ENCODE peak calls at places on chromosomes 16 and 17, in six cellular contexts. One of them, this sample, is unnamed. For H3K27me3, the result is how much of the 10 kb centered on the place peaks cover.

GRCh38 chr16:27383511-27384243 is 18.3 kb upstream of the IL21R start:
- DNase-seq in body of pancreas: no peak
- DNase-seq in CD8-positive, alpha-beta T cell: no peak
- DNase-seq in naive thymus-derived CD4-positive, alpha-beta T cell: no peak
- DNase-seq in fibroblast of lung: no peak
- DNase-seq in gastrocnemius medialis: peak
- DNase-seq in this sample: peak

GRCh38 chr17:79829457-79829856 is 9.8 kb downstream of the CBX4 start:
- DNase-seq in body of pancreas: no peak
- DNase-seq in CD8-positive, alpha-beta T cell: no peak
- DNase-seq in naive thymus-derived CD4-positive, alpha-beta T cell: no peak
- DNase-seq in fibroblast of lung: no peak
- DNase-seq in gastrocnemius medialis: no peak
- DNase-seq in this sample: no peak

GRCh38 chr17:82937411-82938371 is 97.9 kb upstream of the ZNF750 start:
- DNase-seq in body of pancreas: no peak
- DNase-seq in CD8-positive, alpha-beta T cell: no peak
- DNase-seq in naive thymus-derived CD4-positive, alpha-beta T cell: no peak
- DNase-seq in fibroblast of lung: no peak
- DNase-seq in gastrocnemius medialis: no peak
- DNase-seq in this sample: no peak

GRCh38 chr17:65438708-65439294 is 122.6 kb downstream of the AXIN2 start:
- DNase-seq in body of pancreas: no peak
- DNase-seq in CD8-positive, alpha-beta T cell: no peak
- DNase-seq in naive thymus-derived CD4-positive, alpha-beta T cell: no peak
- DNase-seq in fibroblast of lung: peak
- DNase-seq in gastrocnemius medialis: no peak
- DNase-seq in this sample: no peak

GRCh38 chr16:89409161-89409711 is 81.1 kb downstream of the ANKRD11 start:
- DNase-seq in body of pancreas: no peak
- DNase-seq in CD8-positive, alpha-beta T cell: peak
- DNase-seq in naive thymus-derived CD4-positive, alpha-beta T cell: peak
- DNase-seq in fibroblast of lung: peak
- DNase-seq in gastrocnemius medialis: no peak
- DNase-seq in this sample: no peak

GRCh38 chr17:77719806-77720205 is 238.7 kb upstream of the TNRC6C start:
- DNase-seq in body of pancreas: no peak
- DNase-seq in CD8-positive, alpha-beta T cell: no peak
- DNase-seq in naive thymus-derived CD4-positive, alpha-beta T cell: no peak
- DNase-seq in fibroblast of lung: no peak
- DNase-seq in gastrocnemius medialis: no peak
- DNase-seq in this sample: no peak

GRCh38 chr17:18025596-18026407 is 13.2 kb downstream of the ATPAF2 start:
- DNase-seq in body of pancreas: no peak
- DNase-seq in CD8-positive, alpha-beta T cell: no peak
- DNase-seq in naive thymus-derived CD4-positive, alpha-beta T cell: no peak
- DNase-seq in fibroblast of lung: peak
- DNase-seq in gastrocnemius medialis: no peak
- DNase-seq in this sample: peak

GRCh38 chr16:77579283-77579985 is 142.9 kb upstream of the NUDT7 start:
- DNase-seq in body of pancreas: no peak
- DNase-seq in CD8-positive, alpha-beta T cell: no peak
- DNase-seq in naive thymus-derived CD4-positive, alpha-beta T cell: no peak
- DNase-seq in fibroblast of lung: no peak
- DNase-seq in gastrocnemius medialis: no peak
- DNase-seq in this sample: no peak

GRCh38 chr16:83942815-83943515 is 10.1 kb upstream of the OSGIN1 start:
- DNase-seq in body of pancreas: no peak
- DNase-seq in CD8-positive, alpha-beta T cell: no peak
- DNase-seq in naive thymus-derived CD4-positive, alpha-beta T cell: no peak
- DNase-seq in fibroblast of lung: no peak
- DNase-seq in gastrocnemius medialis: no peak
- DNase-seq in this sample: no peak

GRCh38 chr16:2742323-2743006 is 10.0 kb upstream of the SRRM2 start:
- DNase-seq in body of pancreas: no peak
- DNase-seq in CD8-positive, alpha-beta T cell: no peak
- DNase-seq in naive thymus-derived CD4-positive, alpha-beta T cell: no peak
- DNase-seq in fibroblast of lung: no peak
- DNase-seq in gastrocnemius medialis: no peak
- DNase-seq in this sample: no peak

GRCh38 chr17:28991779-28992178 is 14.1 kb downstream of the SEZ6 start:
- DNase-seq in body of pancreas: no peak
- DNase-seq in CD8-positive, alpha-beta T cell: no peak
- DNase-seq in naive thymus-derived CD4-positive, alpha-beta T cell: no peak
- DNase-seq in fibroblast of lung: no peak
- DNase-seq in gastrocnemius medialis: no peak
- DNase-seq in this sample: no peak
- H3K27ac ChIP-seq in body of pancreas: no peak
- H3K27ac ChIP-seq in CD8-positive, alpha-beta T cell: no peak
- H3K27ac ChIP-seq in naive thymus-derived CD4-positive, alpha-beta T cell: no peak
- H3K27ac ChIP-seq in fibroblast of lung: no peak
- H3K27ac ChIP-seq in gastrocnemius medialis: no peak
- H3K27ac ChIP-seq in this sample: no peak

DNA sequence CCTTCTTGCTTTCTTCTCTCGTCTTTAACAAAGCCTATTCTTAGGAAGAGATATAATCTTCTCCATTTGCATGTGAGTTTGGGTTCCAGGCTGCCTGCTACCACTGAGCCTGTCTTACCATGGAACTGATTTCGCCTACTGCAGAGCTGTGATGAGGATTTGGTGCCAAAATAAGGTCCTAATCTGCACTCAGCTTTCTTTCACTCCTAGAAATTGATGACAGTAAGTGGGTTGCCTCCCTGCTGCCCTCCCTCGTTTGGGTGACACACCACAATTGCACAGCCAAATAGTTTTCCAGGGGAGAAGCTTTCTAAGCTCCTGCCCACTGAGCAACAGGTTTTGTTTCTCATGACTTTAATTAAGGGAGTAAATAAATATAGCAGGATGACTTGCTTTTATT is 25.1 kb upstream of the ASIC2 start:
- DNase-seq in body of pancreas: no peak
- DNase-seq in CD8-positive, alpha-beta T cell: no peak
- DNase-seq in naive thymus-derived CD4-positive, alpha-beta T cell: no peak
- DNase-seq in fibroblast of lung: no peak
- DNase-seq in gastrocnemius medialis: no peak
- DNase-seq in this sample: no peak
- H3K27me3 ChIP-seq in body of pancreas: under half
- H3K27me3 ChIP-seq in CD8-positive, alpha-beta T cell: under half
- H3K27me3 ChIP-seq in naive thymus-derived CD4-positive, alpha-beta T cell: under half
- H3K27me3 ChIP-seq in fibroblast of lung: under half
- H3K27me3 ChIP-seq in gastrocnemius medialis: under half
- H3K27me3 ChIP-seq in this sample: under half

GRCh38 chr16:81830845-81831600 is 51.9 kb downstream of the PLCG2 start:
- DNase-seq in body of pancreas: no peak
- DNase-seq in CD8-positive, alpha-beta T cell: no peak
- DNase-seq in naive thymus-derived CD4-positive, alpha-beta T cell: no peak
- DNase-seq in fibroblast of lung: no peak
- DNase-seq in gastrocnemius medialis: no peak
- DNase-seq in this sample: peak
- H3K4me3 ChIP-seq in body of pancreas: no peak
- H3K4me3 ChIP-seq in CD8-positive, alpha-beta T cell: no peak
- H3K4me3 ChIP-seq in naive thymus-derived CD4-positive, alpha-beta T cell: no peak
- H3K4me3 ChIP-seq in fibroblast of lung: no peak
- H3K4me3 ChIP-seq in gastrocnemius medialis: no peak
- H3K4me3 ChIP-seq in this sample: no peak

DNA sequence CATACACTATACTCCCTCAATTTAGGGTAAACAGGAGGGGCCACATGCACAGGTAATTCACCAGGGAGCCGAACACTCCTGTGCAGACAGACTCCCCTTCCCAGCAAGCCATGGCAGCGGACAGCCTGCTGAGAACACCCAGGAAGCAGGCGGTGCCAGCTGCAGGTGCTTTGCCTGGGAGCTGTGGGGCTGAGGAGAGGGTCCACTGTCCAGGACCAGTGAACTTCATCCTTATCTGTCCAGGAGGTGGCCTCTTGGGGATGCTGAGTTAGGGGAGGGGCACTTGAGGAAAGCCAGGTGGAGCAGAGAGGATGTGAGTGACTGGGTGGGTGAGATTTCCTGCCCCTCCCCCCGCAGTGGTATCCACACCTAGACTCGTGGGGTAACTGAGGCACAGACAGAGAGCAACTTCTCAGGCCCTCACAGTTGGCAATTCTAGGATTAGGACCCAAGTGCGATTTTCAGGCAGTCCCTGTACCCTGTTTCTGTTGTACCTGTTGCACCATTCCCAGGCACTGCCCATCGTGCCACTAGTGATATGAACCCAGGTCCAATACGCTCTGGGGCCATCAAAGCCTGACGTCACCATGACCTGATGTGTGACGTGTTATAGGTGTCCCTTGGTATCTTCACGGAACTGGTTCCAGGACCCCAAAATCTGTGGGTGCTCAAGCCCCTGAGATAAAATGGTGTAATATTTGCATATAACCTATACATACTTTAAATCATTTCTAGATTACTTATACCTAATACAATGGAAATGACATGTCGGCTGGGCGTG is 1.2 kb downstream of the GRN start:
- DNase-seq in body of pancreas: no peak
- DNase-seq in CD8-positive, alpha-beta T cell: no peak
- DNase-seq in naive thymus-derived CD4-positive, alpha-beta T cell: no peak
- DNase-seq in fibroblast of lung: no peak
- DNase-seq in gastrocnemius medialis: no peak
- DNase-seq in this sample: no peak
- H3K27ac ChIP-seq in body of pancreas: peak
- H3K27ac ChIP-seq in CD8-positive, alpha-beta T cell: no peak
- H3K27ac ChIP-seq in naive thymus-derived CD4-positive, alpha-beta T cell: peak
- H3K27ac ChIP-seq in fibroblast of lung: no peak
- H3K27ac ChIP-seq in gastrocnemius medialis: peak
- H3K27ac ChIP-seq in this sample: peak

GRCh38 chr17:7109461-7110322 is 4.9 kb downstream of the ASGR2 start:
- DNase-seq in body of pancreas: no peak
- DNase-seq in CD8-positive, alpha-beta T cell: no peak
- DNase-seq in naive thymus-derived CD4-positive, alpha-beta T cell: no peak
- DNase-seq in fibroblast of lung: no peak
- DNase-seq in gastrocnemius medialis: no peak
- DNase-seq in this sample: no peak

GRCh38 chr17:7112527-7113108 is 2.0 kb downstream of the ASGR2 start:
- DNase-seq in body of pancreas: no peak
- DNase-seq in CD8-positive, alpha-beta T cell: no peak
- DNase-seq in naive thymus-derived CD4-positive, alpha-beta T cell: no peak
- DNase-seq in fibroblast of lung: no peak
- DNase-seq in gastrocnemius medialis: no peak
- DNase-seq in this sample: no peak

GRCh38 chr17:7111784-7112526 is 2.7 kb downstream of the ASGR2 start:
- DNase-seq in body of pancreas: no peak
- DNase-seq in CD8-positive, alpha-beta T cell: no peak
- DNase-seq in naive thymus-derived CD4-positive, alpha-beta T cell: no peak
- DNase-seq in fibroblast of lung: no peak
- DNase-seq in gastrocnemius medialis: no peak
- DNase-seq in this sample: no peak

GRCh38 chr17:7108981-7109380 is 5.6 kb downstream of the ASGR2 start:
- DNase-seq in body of pancreas: no peak
- DNase-seq in CD8-positive, alpha-beta T cell: no peak
- DNase-seq in naive thymus-derived CD4-positive, alpha-beta T cell: no peak
- DNase-seq in fibroblast of lung: no peak
- DNase-seq in gastrocnemius medialis: no peak
- DNase-seq in this sample: no peak

DNA sequence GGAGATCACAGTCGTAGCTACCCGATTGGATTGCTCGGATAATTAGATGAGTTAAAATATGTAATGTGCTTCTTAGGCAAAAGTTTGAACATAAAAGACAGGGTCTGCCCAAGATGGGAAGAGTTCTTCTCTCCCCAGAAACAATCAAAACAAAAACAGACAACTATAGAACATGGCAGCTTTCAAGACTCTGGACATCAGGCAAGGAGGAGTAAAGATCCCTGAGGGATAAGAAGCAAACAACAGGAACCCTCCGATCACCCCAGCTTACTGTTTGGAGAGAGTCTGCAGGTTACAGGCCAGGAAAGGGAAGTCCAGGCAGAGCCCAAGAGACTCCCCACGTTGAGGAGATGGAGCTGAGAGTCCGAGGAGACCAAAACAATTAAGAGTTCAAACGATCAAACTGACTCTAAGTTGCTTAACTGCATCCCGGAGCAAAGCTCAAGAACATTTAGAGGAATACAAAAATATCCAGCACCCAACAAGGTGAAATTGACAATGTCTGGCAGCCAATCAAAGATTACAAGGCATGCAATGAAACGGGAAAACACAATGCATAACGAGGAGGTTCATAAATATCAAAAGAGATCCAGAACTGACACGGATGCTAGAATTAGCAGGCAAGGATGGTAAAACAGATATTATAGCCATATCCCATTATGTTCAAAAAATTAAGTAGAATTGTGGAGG is 3.9 kb downstream of the ASGR2 start:
- DNase-seq in body of pancreas: no peak
- DNase-seq in CD8-positive, alpha-beta T cell: no peak
- DNase-seq in naive thymus-derived CD4-positive, alpha-beta T cell: no peak
- DNase-seq in fibroblast of lung: no peak
- DNase-seq in gastrocnemius medialis: no peak
- DNase-seq in this sample: no peak
- H3K27me3 ChIP-seq in body of pancreas: under half
- H3K27me3 ChIP-seq in CD8-positive, alpha-beta T cell: under half
- H3K27me3 ChIP-seq in naive thymus-derived CD4-positive, alpha-beta T cell: under half
- H3K27me3 ChIP-seq in fibroblast of lung: under half
- H3K27me3 ChIP-seq in gastrocnemius medialis: under half
- H3K27me3 ChIP-seq in this sample: under half